ENCODE peak calls at places on chromosome 14, in ten cellular contexts. A is heart left ventricle, T is A549, B is body of pancreas, G is IMR-90, S is endothelial cell of umbilical vein, F is transverse colon, D is ovary, J is esophagus squamous epithelium, V is right lobe of liver. M is an unnamed sample. For H3K4me1, the result is how much of the 10 kb centered on the place peaks cover.

GRCh38 chr14:89432226-89432625 is 15.2 kb upstream of the FOXN3 start:
- DNase-seq in A (no peak), T (no peak), B (peak), G (no peak), S (no peak), F (peak), D (no peak), J (no peak), V (no peak), M (no peak)

GRCh38 chr14:92973265-92973797 is 50.4 kb downstream of the CHGA start:
- DNase-seq in A (peak), T (no peak), B (peak), G (peak), S (peak), F (peak), D (peak), J (no peak), V (peak), M (peak)

GRCh38 chr14:20440882-20441281 is 4.9 kb upstream of the KLHL33 start:
- DNase-seq in A (no peak), T (no peak), B (no peak), G (peak), S (peak), F (no peak), D (no peak), J (no peak), V (no peak), M (no peak)

GRCh38 chr14:21039059-21039422 is 3.1 kb upstream of the RNASE7 start:
- DNase-seq in A (peak), T (no peak), B (peak), G (peak), S (peak), F (peak), D (peak), J (no peak), V (peak), M (peak)

GRCh38 chr14:31229638-31230229 is 22.1 kb upstream of the HECTD1 start:
- DNase-seq in A (peak), T (peak), B (peak), G (peak), S (no peak), F (peak), D (peak), J (peak), V (peak), M (peak)

GRCh38 chr14:25086081-25086480 is 36.1 kb upstream of the STXBP6 start:
- DNase-seq in A (no peak), T (no peak), B (no peak), G (no peak), S (no peak), F (no peak), D (no peak), J (no peak), V (no peak), M (no peak)

GRCh38 chr14:32939254-32940065 is 781 bp downstream of the NPAS3 start:
- DNase-seq in A (peak), T (no peak), B (peak), G (peak), S (peak), F (peak), D (peak), J (no peak), V (peak), M (peak)

GRCh38 chr14:98227000-98227726 is 1044.8 kb downstream of the BCL11B start:
- DNase-seq in A (no peak), T (no peak), B (no peak), G (no peak), S (no peak), F (no peak), D (no peak), J (no peak), V (no peak), M (no peak)

GRCh38 chr14:38548091-38548490 is 292.2 kb upstream of the CLEC14A start:
- DNase-seq in A (no peak), T (no peak), B (no peak), G (no peak), S (no peak), F (no peak), D (no peak), J (no peak), V (no peak), M (no peak)

GRCh38 chr14:54606631-54607133 is 39.8 kb downstream of the SAMD4A start:
- DNase-seq in A (peak), T (no peak), B (no peak), G (peak), S (no peak), F (no peak), D (no peak), J (no peak), V (no peak), M (no peak)

GRCh38 chr14:36070056-36071043 is 106.2 kb downstream of the PTCSC3 start:
- DNase-seq in A (no peak), T (peak), B (peak), G (peak), S (peak), F (peak), D (no peak), J (no peak), V (peak), M (peak)
- TF ChIP-seq CTCF in A (peak), T (peak), B (peak), G (peak), S (peak), F (peak), D (no peak), J (peak), V (peak), M (peak)

GRCh38 chr14:67390135-67390534 is 21.8 kb downstream of the PLEK2 start:
- DNase-seq in A (no peak), T (no peak), B (no peak), G (no peak), S (no peak), F (no peak), D (no peak), J (no peak), V (no peak), M (no peak)

GRCh38 chr14:67385618-67386017 is 25.5 kb downstream of the EIF2S1 start:
- DNase-seq in A (no peak), T (no peak), B (no peak), G (no peak), S (no peak), F (no peak), D (no peak), J (no peak), V (no peak), M (no peak)

GRCh38 chr14:67387195-67387594 is 24.8 kb downstream of the PLEK2 start:
- DNase-seq in A (no peak), T (no peak), B (no peak), G (peak), S (no peak), F (no peak), D (no peak), J (no peak), V (no peak), M (no peak)

GRCh38 chr14:67389261-67389660 is 22.7 kb downstream of the PLEK2 start:
- DNase-seq in A (no peak), T (no peak), B (no peak), G (no peak), S (no peak), F (no peak), D (no peak), J (no peak), V (no peak), M (no peak)

DNA sequence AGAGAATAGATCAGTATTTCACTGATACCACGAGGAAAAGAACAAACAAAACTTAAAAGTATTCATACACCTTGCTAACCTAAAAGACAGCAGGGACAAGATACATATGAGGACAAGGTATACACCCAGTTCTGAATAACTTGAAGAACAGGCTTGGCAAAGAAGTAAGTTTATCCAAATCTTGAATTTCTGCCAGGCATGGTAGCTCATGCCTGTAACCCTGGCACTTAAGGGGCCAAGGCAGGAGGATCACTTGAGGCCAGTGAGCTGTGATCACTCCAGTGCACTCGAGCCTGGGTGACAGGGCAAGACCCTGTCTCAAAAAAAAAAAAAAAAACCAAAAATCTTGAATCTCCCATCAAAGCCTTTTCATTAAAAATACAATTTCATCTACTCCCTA is 25.0 kb downstream of the EIF2S1 start:
- DNase-seq in A (no peak), T (no peak), B (no peak), G (no peak), S (no peak), F (no peak), D (no peak), J (no peak), V (no peak), M (no peak)
- TF ChIP-seq POLR2A in A (no peak), T (no peak), B (no peak), G (no peak), S (no peak), F (no peak), D (no peak), J (no peak), V (no peak), M (no peak)

GRCh38 chr14:22266141-22266442 is 322.9 kb downstream of the DAD1 start:
- DNase-seq in A (no peak), T (no peak), B (no peak), G (peak), S (no peak), F (no peak), D (no peak), J (no peak), V (no peak), M (no peak)
- H3K4me1 ChIP-seq in A (under half), T (under half), B (under half), G (under half), S (under half), F (under half), D (under half), J (under half), V (under half), M (under half)

GRCh38 chr14:102580552-102581110 is 11.8 kb upstream of the RCOR1 start:
- DNase-seq in A (no peak), T (no peak), B (no peak), G (no peak), S (no peak), F (no peak), D (no peak), J (no peak), V (no peak), M (no peak)
- TF ChIP-seq CTCF in A (no peak), T (no peak), B (no peak), G (no peak), S (no peak), F (no peak), D (no peak), J (no peak), V (no peak), M (no peak)

DNA sequence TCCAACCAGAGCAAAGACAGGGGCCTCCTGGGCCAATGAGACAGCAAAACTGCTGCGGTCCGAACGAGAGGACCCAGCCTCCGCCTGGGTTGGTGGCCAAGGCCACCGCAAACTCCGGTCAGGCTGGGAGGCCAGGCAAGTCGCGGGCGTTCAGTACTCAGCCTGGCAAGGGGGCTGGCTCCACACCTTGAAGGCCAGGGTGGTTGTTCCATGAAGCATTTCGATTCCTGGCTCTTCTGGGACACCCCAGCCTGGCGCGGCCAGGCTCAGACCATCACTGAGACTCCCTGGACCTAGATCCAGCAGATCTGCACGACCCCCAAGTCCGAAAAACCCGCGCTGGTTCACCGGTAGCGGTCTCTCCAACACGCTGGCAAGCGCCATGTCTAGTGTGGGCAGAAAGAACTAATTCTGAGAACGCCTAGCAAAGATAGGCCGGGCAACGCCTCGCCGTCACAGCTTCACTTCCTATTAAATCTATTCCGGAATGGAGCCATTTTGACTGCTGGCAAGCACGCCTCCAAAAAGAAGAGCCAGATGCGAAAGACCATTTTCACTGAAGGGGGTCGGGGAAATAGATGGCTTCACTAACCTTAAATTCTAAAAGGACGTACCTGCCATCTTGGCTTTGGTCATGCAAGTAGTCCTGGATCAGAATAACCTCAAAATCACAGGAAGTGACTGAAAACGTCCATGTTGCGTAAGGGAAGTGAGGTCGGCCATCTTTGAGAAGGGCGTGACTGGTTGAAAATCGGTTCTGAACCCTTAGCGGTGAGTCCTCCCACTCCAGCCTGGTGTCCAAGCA is at the start of gene PSMB5:
- DNase-seq in A (peak), T (peak), B (peak), G (peak), S (peak), F (peak), D (peak), J (no peak), V (peak), M (peak)
- TF ChIP-seq POLR2A in A (no peak), T (peak), B (no peak), G (peak), S (peak), F (peak), D (no peak), J (peak), V (peak), M (no peak)